ENCODE peak calls at places on chromosomes 11 and 22, in four cellular contexts. O is NCI-H1105; X is stimulated activated CD8-positive, alpha-beta memory T cell treated with anti-CD3 and anti-CD28 coated beads, Interleukin-15, amount 100 ng/mL, for 24 hours; M is thoracic aorta. Q is an unnamed sample.
A peak's percentile ranks its signal among the peaks of the same experiment; 100 is the strongest.

GRCh38 chr11:43508511-43508918 is 149.8 kb downstream of the TTC17 start:
- DNase-seq in O (no peak), X (no peak), M (no peak), Q (peak; percentile 93)

GRCh38 chr11:78313181-78313788 is 104.3 kb downstream of the GAB2 start:
- DNase-seq in O (peak; percentile 4), X (no peak), M (no peak), Q (peak; percentile 86)

GRCh38 chr11:34916810-34917780 is 677 bp downstream of the PDHX start:
- DNase-seq in O (no peak), X (no peak), M (no peak), Q (peak; percentile 60)

GRCh38 chr11:58926251-58926650 is 13.0 kb upstream of the GLYATL1 start:
- DNase-seq in O (no peak), X (no peak), M (no peak), Q (peak; percentile 4)

GRCh38 chr11:103904324-103904667 is 132.1 kb upstream of the DDI1 start:
- DNase-seq in O (no peak), X (no peak), M (no peak), Q (no peak)

GRCh38 chr11:23353611-23354010 is 493.3 kb upstream of the CCDC179 start:
- DNase-seq in O (no peak), X (no peak), M (no peak), Q (no peak)

GRCh38 chr22:42001127-42001526 is 2.5 kb downstream of the WBP2NL start:
- DNase-seq in O (no peak), X (no peak), M (no peak), Q (peak; percentile 20)

GRCh38 chr11:22920939-22921565 is 60.8 kb upstream of the CCDC179 start:
- DNase-seq in O (peak; percentile 31), X (no peak), M (no peak), Q (peak; percentile 56)

GRCh38 chr11:65442952-65443351 is 20.4 kb downstream of the NEAT1 start:
- DNase-seq in O (no peak), X (no peak), M (no peak), Q (peak; percentile 59)

Q was measured in GM23248.